ENCODE peak calls at places on chromosomes 5 and 9, in four cellular contexts. One of them, this sample, is unnamed.

GRCh38 chr5:76402251-76402879 is 720 bp upstream of the IQGAP2 start:
- DNase-seq in dorsolateral prefrontal cortex: no peak
- DNase-seq in brain microvascular endothelial cell: no peak
- DNase-seq in foreskin fibroblast: peak
- DNase-seq in this sample: no peak

GRCh38 chr5:10288600-10289213 is 19.0 kb downstream of the CMBL start:
- DNase-seq in foreskin fibroblast: no peak
- DNase-seq in brain microvascular endothelial cell: no peak
- DNase-seq in dorsolateral prefrontal cortex: peak
- DNase-seq in this sample: peak

GRCh38 chr9:16282216-16282615 is 588.3 kb downstream of the BNC2 start:
- DNase-seq in dorsolateral prefrontal cortex: no peak
- DNase-seq in brain microvascular endothelial cell: no peak
- DNase-seq in foreskin fibroblast: peak
- DNase-seq in this sample: no peak

GRCh38 chr9:129310666-129311350 is 132.7 kb upstream of the IER5L start:
- DNase-seq in brain microvascular endothelial cell: no peak
- DNase-seq in foreskin fibroblast: peak
- DNase-seq in dorsolateral prefrontal cortex: no peak
- DNase-seq in this sample: no peak

GRCh38 chr5:107466233-107466769 is 204.4 kb downstream of the EFNA5 start:
- DNase-seq in brain microvascular endothelial cell: peak
- DNase-seq in foreskin fibroblast: peak
- DNase-seq in dorsolateral prefrontal cortex: peak
- DNase-seq in this sample: peak

GRCh38 chr5:14217587-14217986 is 74.4 kb downstream of the TRIO start:
- DNase-seq in brain microvascular endothelial cell: no peak
- DNase-seq in dorsolateral prefrontal cortex: no peak
- DNase-seq in foreskin fibroblast: no peak
- DNase-seq in this sample: no peak

GRCh38 chr5:143472576-143472975 is 69.1 kb upstream of the NR3C1 start:
- DNase-seq in foreskin fibroblast: no peak
- DNase-seq in dorsolateral prefrontal cortex: no peak
- DNase-seq in brain microvascular endothelial cell: no peak
- DNase-seq in this sample: no peak

GRCh38 chr5:14487101-14487895 is 94.3 kb upstream of the OTULINL start:
- DNase-seq in foreskin fibroblast: no peak
- DNase-seq in dorsolateral prefrontal cortex: no peak
- DNase-seq in brain microvascular endothelial cell: no peak
- DNase-seq in this sample: no peak

GRCh38 chr9:81902601-81903000 is 25.6 kb upstream of the SPATA31D4 start:
- DNase-seq in foreskin fibroblast: peak
- DNase-seq in brain microvascular endothelial cell: no peak
- DNase-seq in dorsolateral prefrontal cortex: no peak
- DNase-seq in this sample: no peak

GRCh38 chr5:93582677-93583524 is at the start of gene NR2F1:
- DNase-seq in foreskin fibroblast: peak
- DNase-seq in brain microvascular endothelial cell: peak
- DNase-seq in dorsolateral prefrontal cortex: peak
- DNase-seq in this sample: peak

GRCh38 chr5:177403194-177403825 is 2.8 kb upstream of the PFN3 start:
- DNase-seq in brain microvascular endothelial cell: no peak
- DNase-seq in dorsolateral prefrontal cortex: no peak
- DNase-seq in foreskin fibroblast: peak
- DNase-seq in this sample: no peak

GRCh38 chr9:22446589-22446949 is at the start of gene DMRTA1:
- DNase-seq in dorsolateral prefrontal cortex: peak
- DNase-seq in foreskin fibroblast: peak
- DNase-seq in brain microvascular endothelial cell: peak
- DNase-seq in this sample: no peak

GRCh38 chr5:177500685-177501522 is 3.5 kb upstream of the PDLIM7 start:
- DNase-seq in foreskin fibroblast: peak
- DNase-seq in dorsolateral prefrontal cortex: peak
- DNase-seq in brain microvascular endothelial cell: peak
- DNase-seq in this sample: no peak

GRCh38 chr9:35908484-35909125 is 685 bp upstream of the SPAAR start:
- DNase-seq in foreskin fibroblast: peak
- DNase-seq in brain microvascular endothelial cell: no peak
- DNase-seq in dorsolateral prefrontal cortex: no peak
- DNase-seq in this sample: no peak

GRCh38 chr5:178991190-178992145 is 3.7 kb downstream of the GRM6 start:
- DNase-seq in brain microvascular endothelial cell: no peak
- DNase-seq in foreskin fibroblast: no peak
- DNase-seq in dorsolateral prefrontal cortex: no peak
- DNase-seq in this sample: no peak

DNA sequence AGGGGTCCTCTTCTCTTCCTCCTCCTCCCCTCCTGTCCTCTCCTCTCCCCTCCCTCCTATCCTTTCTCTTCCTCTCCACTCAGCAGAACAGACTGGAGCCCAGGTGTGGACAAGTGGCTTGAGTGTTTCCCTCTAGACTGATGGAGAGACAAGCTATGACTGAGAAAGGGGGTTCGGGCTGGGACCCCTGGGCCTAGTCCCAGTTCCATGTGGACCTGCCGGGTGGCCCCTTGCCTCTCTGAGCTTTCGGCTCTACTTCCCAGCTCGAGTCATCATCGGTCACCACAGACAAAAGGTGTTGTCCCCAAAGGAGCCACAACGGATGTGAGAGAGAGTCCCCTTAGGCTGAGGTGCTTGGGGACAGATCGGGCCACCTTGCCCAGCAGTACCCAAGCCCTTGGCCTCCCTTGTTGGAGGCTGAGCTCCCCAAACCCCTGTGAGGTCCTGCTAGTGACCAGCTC is 3.4 kb upstream of the RXRA start:
- DNase-seq in dorsolateral prefrontal cortex: no peak
- DNase-seq in brain microvascular endothelial cell: no peak
- DNase-seq in foreskin fibroblast: no peak
- DNase-seq in this sample: no peak
- H3K4me3 ChIP-seq in dorsolateral prefrontal cortex: no peak
- H3K4me3 ChIP-seq in brain microvascular endothelial cell: no peak
- H3K4me3 ChIP-seq in foreskin fibroblast: no peak
- H3K4me3 ChIP-seq in this sample: no peak

GRCh38 chr5:892390-893136 is at the start of the genes BRD9 and TRIP13:
- DNase-seq in brain microvascular endothelial cell: peak
- DNase-seq in dorsolateral prefrontal cortex: peak
- DNase-seq in foreskin fibroblast: peak
- DNase-seq in this sample: no peak
- TF ChIP-seq CTCF in brain microvascular endothelial cell: no peak
- TF ChIP-seq CTCF in dorsolateral prefrontal cortex: no peak
- TF ChIP-seq CTCF in foreskin fibroblast: no peak
- TF ChIP-seq CTCF in this sample: no peak

GRCh38 chr5:135030123-135030517 is 3.9 kb downstream of the PITX1 start:
- DNase-seq in brain microvascular endothelial cell: no peak
- DNase-seq in dorsolateral prefrontal cortex: no peak
- DNase-seq in foreskin fibroblast: peak
- DNase-seq in this sample: no peak
- H3K4me3 ChIP-seq in brain microvascular endothelial cell: no peak
- H3K4me3 ChIP-seq in dorsolateral prefrontal cortex: no peak
- H3K4me3 ChIP-seq in foreskin fibroblast: peak
- H3K4me3 ChIP-seq in this sample: no peak

DNA sequence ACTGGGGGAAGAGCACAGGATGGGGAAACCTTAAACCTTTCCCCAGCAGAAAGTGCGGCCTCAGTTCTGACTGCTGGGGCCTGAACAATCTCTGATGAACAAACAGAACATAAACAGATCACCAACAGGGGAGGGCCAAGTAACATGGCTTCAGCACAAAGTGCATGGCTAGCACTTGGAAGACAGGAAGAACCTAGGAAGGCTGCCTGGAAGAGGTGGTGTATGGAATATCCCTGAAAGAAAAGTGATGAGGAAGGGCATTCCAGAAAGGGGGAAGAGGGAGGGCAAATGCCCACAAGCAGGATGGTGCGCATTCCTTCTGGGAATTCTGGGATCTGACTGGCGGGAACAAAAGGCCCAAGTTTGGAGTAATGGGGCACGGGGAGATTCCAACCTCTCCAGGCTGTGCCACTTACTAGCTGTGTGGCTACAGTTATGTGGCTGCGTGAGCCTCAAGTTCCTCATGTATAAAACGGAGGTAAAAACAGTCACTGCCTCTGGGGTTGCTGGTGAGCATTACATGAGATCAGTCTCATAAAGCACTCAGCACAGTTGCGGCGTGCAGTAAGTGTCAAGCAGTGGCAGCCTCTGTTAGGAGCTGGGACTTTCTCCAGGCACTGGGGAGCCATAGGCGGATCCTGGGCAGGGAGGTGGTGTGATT is 1.6 kb downstream of the PDGFRB start:
- DNase-seq in foreskin fibroblast: peak
- DNase-seq in dorsolateral prefrontal cortex: peak
- DNase-seq in brain microvascular endothelial cell: peak
- DNase-seq in this sample: no peak
- TF ChIP-seq CTCF in foreskin fibroblast: no peak
- TF ChIP-seq CTCF in dorsolateral prefrontal cortex: no peak
- TF ChIP-seq CTCF in brain microvascular endothelial cell: no peak
- TF ChIP-seq CTCF in this sample: no peak

DNA sequence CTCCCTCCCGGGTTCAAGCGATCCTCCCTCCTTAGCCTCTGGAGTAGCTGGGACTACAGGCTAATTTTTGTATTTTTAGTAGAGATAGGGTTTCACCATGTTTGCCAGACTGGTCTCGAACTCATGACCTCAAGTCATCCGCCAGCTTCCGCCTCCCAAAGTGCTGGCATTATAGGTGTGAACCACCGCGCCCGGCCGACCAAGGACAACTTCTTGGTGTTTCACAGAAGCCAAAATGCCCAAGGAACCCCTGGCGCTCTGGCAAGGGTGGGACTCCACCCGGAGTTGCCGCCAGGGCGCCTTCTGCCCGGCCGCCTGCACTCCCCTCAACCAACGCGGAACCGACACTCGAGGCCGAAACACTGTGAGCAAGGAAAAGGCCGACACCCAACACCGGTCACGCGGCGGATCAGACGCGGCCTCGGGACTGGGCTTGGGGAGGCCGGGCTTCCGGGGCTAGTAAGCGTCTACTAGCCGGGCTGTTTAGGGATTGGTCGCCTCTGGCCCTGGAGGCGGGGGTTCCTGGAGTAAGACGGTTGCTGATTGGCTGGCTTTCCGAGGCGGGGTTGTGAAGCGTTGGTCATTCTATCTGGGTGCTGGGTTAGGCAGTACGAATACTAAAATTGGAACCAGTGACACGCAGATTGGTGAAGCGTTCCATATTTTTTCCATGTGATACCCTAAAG is 7.7 kb upstream of the CFAP157 start:
- DNase-seq in brain microvascular endothelial cell: peak
- DNase-seq in foreskin fibroblast: peak
- DNase-seq in dorsolateral prefrontal cortex: peak
- DNase-seq in this sample: peak
- H3K4me3 ChIP-seq in brain microvascular endothelial cell: peak
- H3K4me3 ChIP-seq in foreskin fibroblast: peak
- H3K4me3 ChIP-seq in dorsolateral prefrontal cortex: peak
- H3K4me3 ChIP-seq in this sample: peak

DNA sequence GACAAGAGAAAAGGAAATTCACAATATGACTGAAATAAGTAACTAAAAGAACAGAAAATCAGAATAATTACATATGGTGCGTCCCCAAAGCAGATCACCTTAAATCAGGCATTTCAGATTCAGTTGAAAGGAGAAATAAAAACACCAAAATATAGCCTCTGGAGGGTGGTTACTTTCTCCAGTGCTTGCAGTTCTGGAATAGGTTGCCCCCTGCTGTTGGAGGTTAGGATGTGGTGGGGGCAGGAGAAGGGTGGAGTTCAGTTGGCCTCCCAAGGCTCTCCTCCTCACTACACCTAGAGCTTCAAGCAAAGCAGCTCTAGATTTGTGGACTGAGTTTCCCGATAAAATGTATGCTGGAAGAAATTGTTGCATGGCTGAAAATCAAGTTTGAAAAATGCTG is 338.2 kb upstream of the TLE4 start:
- DNase-seq in foreskin fibroblast: peak
- DNase-seq in brain microvascular endothelial cell: peak
- DNase-seq in dorsolateral prefrontal cortex: no peak
- DNase-seq in this sample: no peak
- TF ChIP-seq CTCF in foreskin fibroblast: peak
- TF ChIP-seq CTCF in brain microvascular endothelial cell: peak
- TF ChIP-seq CTCF in dorsolateral prefrontal cortex: no peak
- TF ChIP-seq CTCF in this sample: peak

DNA sequence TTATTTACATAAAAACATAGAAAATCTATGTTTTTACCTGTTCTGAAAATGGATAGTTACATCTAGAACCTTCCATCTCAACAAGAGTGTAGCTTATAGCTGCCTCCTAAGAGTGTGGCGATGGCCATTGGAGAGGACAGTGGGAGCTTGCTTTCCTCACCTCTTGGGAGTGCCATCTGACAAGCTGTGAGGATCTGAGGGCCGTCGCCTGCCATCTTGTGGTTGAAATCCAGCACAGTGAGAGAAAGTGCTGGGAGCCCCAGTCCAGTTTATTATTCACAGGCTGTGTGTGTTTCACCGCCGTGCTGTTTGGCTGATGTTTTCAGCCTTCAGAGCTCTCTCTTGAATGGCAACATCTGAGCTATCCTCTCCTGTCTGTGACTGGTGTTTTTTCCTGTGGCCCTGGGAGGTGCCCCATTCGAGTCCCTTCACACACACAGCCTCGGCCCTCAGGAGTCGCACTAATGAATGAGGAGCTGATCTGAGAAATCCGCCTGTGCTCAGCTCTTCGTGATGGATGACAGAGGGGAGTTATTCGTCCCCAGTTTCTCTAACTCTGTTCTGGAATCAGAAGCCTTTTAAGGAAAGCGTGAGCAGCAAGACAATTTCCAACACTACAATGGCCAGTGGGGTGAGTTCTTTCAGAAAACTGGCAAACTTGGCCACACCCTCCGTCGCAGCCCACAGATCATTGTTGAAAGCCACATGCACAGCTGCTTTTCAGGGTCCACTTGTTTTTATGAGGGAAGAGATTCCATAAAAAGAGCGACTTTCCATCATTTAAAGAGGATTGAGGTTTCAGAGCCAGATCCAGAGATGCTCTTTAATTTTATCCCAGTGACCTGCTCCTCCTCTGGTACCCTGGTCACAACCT is 170.3 kb downstream of the PDZD2 start:
- DNase-seq in foreskin fibroblast: peak
- DNase-seq in dorsolateral prefrontal cortex: peak
- DNase-seq in brain microvascular endothelial cell: peak
- DNase-seq in this sample: peak
- H3K4me3 ChIP-seq in foreskin fibroblast: no peak
- H3K4me3 ChIP-seq in dorsolateral prefrontal cortex: no peak
- H3K4me3 ChIP-seq in brain microvascular endothelial cell: no peak
- H3K4me3 ChIP-seq in this sample: no peak